ENCODE peak calls at places on chromosomes 12 and 14, in ten cellular contexts. T is CD8-positive, alpha-beta memory T cell; Q is K562; B is CD8-positive, alpha-beta T cell; F is psoas muscle; W is naive thymus-derived CD4-positive, alpha-beta T cell; M is body of pancreas; G is HCT116; Y is right atrium auricular region; P is neural progenitor cell. C is an unnamed sample.
A peak's percentile ranks its signal among the peaks of the same experiment; 100 is the strongest.

GRCh38 chr12:79151956-79152355 is 287.4 kb downstream of the SYT1 start:
- DNase-seq in Y (no peak), F (no peak), M (no peak), Q (no peak), T (no peak), P (no peak), B (no peak), G (no peak), W (no peak), C (no peak)

GRCh38 chr14:101494826-101495225 is 66.5 kb upstream of the DIO3 start:
- DNase-seq in M (no peak), G (no peak), Q (no peak), B (no peak), T (no peak), P (no peak), Y (peak; percentile 16), W (no peak), F (no peak), C (no peak)

GRCh38 chr14:51780741-51781140 is 79.7 kb upstream of the GNG2 start:
- DNase-seq in Y (no peak), M (no peak), Q (no peak), W (no peak), B (no peak), P (peak; percentile 46), T (no peak), F (no peak), G (no peak), C (no peak)

GRCh38 chr12:57519758-57520007 is 631 bp downstream of the DDIT3 start:
- DNase-seq in Y (no peak), T (no peak), G (no peak), W (no peak), Q (no peak), F (no peak), B (peak; percentile 62), P (peak; percentile 76), M (no peak), C (no peak)

GRCh38 chr14:91875515-91876286 is 8.4 kb upstream of the TC2N start:
- DNase-seq in B (no peak), Q (no peak), Y (no peak), W (no peak), M (peak; percentile 74), G (no peak), F (no peak), P (no peak), T (no peak), C (no peak)

GRCh38 chr14:96135285-96135684 is 69.4 kb upstream of the BDKRB2 start:
- DNase-seq in T (no peak), G (no peak), P (no peak), W (no peak), Y (no peak), Q (no peak), F (no peak), B (no peak), M (no peak), C (no peak)

GRCh38 chr14:20460458-20461229 is 590 bp downstream of the PIP4P1 start:
- DNase-seq in P (no peak), F (no peak), T (peak; percentile 49), W (peak; percentile 77), Q (peak; percentile 29), B (no peak), G (no peak), Y (no peak), M (peak; percentile 57), C (no peak)

GRCh38 chr14:45003924-45004323 is 41.9 kb downstream of the TOGARAM1 start:
- DNase-seq in F (no peak), B (no peak), Q (no peak), Y (no peak), M (no peak), W (no peak), P (no peak), G (no peak), T (no peak), C (no peak)

GRCh38 chr14:41899416-41899815 is 292.7 kb downstream of the LRFN5 start:
- DNase-seq in W (no peak), Y (no peak), P (no peak), B (no peak), G (no peak), M (no peak), F (no peak), T (no peak), Q (no peak), C (no peak)

GRCh38 chr12:12898911-12899511 is 7.6 kb downstream of the GPRC5A start:
- DNase-seq in G (no peak), W (no peak), M (no peak), Y (no peak), B (no peak), Q (no peak), F (no peak), P (no peak), T (no peak), C (no peak)
- H3K27ac ChIP-seq in G (peak overlapping the region; percentile 23), W (no peak overlapping the region), M (no peak overlapping the region), Y (peak overlapping the region; percentile 48), B (no peak overlapping the region), Q (no peak overlapping the region), F (no peak overlapping the region), P (no peak overlapping the region), T (no peak overlapping the region), C (no peak overlapping the region)

DNA sequence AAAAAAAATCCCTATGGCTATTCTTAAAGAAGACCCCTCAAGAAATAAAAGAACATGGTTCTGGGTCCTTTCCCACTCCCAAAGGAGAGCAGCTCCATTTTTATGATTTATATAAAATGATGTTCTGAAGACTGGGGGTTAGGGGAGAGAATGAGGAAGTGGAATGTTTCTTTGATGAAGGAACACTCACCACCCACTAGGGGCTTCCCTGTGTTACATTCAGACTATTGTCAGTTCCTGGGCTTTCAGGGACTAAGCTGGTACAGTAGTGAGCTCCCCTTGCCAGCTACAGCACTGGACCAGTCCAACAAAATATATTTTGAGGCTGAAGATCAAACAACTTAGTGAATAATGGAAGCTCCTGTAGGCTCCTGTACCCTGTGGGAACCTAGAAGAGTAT is 98.9 kb downstream of the HMGA2 start:
- DNase-seq in Q (no peak), G (no peak), F (no peak), Y (no peak), T (no peak), M (no peak), P (no peak), B (no peak), W (no peak), C (no peak)
- H3K4me1 ChIP-seq in Q (no peaks in the 10 kb centered on the region), G (peaks cover 62% of the 10 kb centered on the region), F (no peaks in the 10 kb centered on the region), Y (no peaks in the 10 kb centered on the region), T (peaks cover 6% of the 10 kb centered on the region), M (peaks cover 13% of the 10 kb centered on the region), P (peaks cover 25% of the 10 kb centered on the region), B (no peaks in the 10 kb centered on the region), W (no peaks in the 10 kb centered on the region), C (no peaks in the 10 kb centered on the region)

DNA sequence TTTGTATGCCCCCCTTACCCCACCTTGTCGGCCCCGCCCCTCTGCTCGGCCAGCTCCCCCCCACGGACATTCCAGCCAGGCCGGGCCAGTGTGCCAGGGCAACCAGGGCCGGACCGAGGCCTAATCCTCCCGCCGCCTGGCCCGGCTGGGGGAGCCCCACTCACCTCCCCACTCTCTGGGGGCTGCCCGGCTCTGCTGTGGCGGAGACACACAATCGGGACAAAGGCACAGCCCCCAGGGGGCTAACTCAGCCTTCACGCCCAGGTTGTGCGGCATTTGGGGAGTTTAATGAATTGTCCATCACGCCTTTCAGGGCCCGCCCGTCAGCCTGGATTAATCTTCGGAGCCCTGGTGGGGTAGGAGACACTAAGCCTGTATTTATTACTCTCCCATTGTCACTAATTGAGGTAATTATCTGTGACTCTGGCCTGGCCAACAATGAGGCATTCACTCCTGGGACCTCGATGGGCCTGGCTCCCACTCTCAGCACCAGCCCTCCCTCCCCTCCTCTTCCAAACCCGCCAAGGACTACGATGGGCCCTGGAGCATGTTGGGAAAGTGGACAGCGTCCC is 8.7 kb downstream of the WNT1 start:
- DNase-seq in P (peak; percentile 97), M (no peak), T (no peak), G (no peak), Y (no peak), F (no peak), Q (no peak), W (no peak), B (no peak), C (no peak)
- H3K27me3 ChIP-seq in P (peaks cover 98% of the 10 kb centered on the region), M (no peaks in the 10 kb centered on the region), T (no peaks in the 10 kb centered on the region), G (peaks cover 7% of the 10 kb centered on the region), Y (peaks cover under 1% of the 10 kb centered on the region), F (peaks cover 7% of the 10 kb centered on the region), Q (peaks cover 19% of the 10 kb centered on the region), W (no peaks in the 10 kb centered on the region), B (no peaks in the 10 kb centered on the region), C (peaks cover 38% of the 10 kb centered on the region)

GRCh38 chr12:21756699-21757098 is 17.8 kb downstream of the KCNJ8 start:
- DNase-seq in M (no peak), B (no peak), Y (no peak), G (no peak), T (no peak), W (no peak), Q (no peak), P (no peak), F (no peak), C (no peak)

GRCh38 chr12:21763531-21763930 is 11.0 kb downstream of the KCNJ8 start:
- DNase-seq in G (no peak), F (no peak), P (no peak), T (no peak), M (no peak), Q (no peak), W (no peak), B (no peak), Y (no peak), C (no peak)

GRCh38 chr12:21759737-21760136 is 14.8 kb downstream of the KCNJ8 start:
- DNase-seq in M (no peak), G (no peak), B (no peak), W (no peak), F (no peak), T (no peak), P (no peak), Y (no peak), Q (no peak), C (no peak)

GRCh38 chr12:21757665-21758064 is 16.8 kb downstream of the KCNJ8 start:
- DNase-seq in T (no peak), B (no peak), P (no peak), F (no peak), Q (no peak), Y (no peak), M (no peak), W (no peak), G (no peak), C (no peak)
- H3K27ac ChIP-seq in T (no peak overlapping the region), B (no peak overlapping the region), P (no peak overlapping the region), F (no peak overlapping the region), Q (no peak overlapping the region), Y (no peak overlapping the region), M (no peak overlapping the region), W (no peak overlapping the region), G (no peak overlapping the region), C (no peak overlapping the region)

GRCh38 chr14:68694516-68695235 is 98.2 kb downstream of the ZFP36L1 start:
- DNase-seq in M (no peak), B (no peak), G (no peak), P (no peak), T (no peak), Y (no peak), F (no peak), W (no peak), Q (no peak), C (no peak)
- H3K4me1 ChIP-seq in M (no peaks in the 10 kb centered on the region), B (no peaks in the 10 kb centered on the region), G (peaks cover 36% of the 10 kb centered on the region), P (peaks cover 27% of the 10 kb centered on the region), T (no peaks in the 10 kb centered on the region), Y (peaks cover 27% of the 10 kb centered on the region), F (peaks cover 15% of the 10 kb centered on the region), W (no peaks in the 10 kb centered on the region), Q (no peaks in the 10 kb centered on the region), C (no peaks in the 10 kb centered on the region)

GRCh38 chr14:61695695-61696527 is 598 bp downstream of the HIF1A start:
- DNase-seq in P (peak; percentile 89), B (peak; percentile 67), W (peak; percentile 44), F (peak; percentile 56), M (peak; percentile 46), Q (peak; percentile 42), T (peak; percentile 35), Y (peak; percentile 74), G (no peak), C (no peak)
- H3K27me3 ChIP-seq in P (no peaks in the 10 kb centered on the region), B (no peaks in the 10 kb centered on the region), W (no peaks in the 10 kb centered on the region), F (no peaks in the 10 kb centered on the region), M (no peaks in the 10 kb centered on the region), Q (no peaks in the 10 kb centered on the region), T (no peaks in the 10 kb centered on the region), Y (no peaks in the 10 kb centered on the region), G (no peaks in the 10 kb centered on the region), C (no peaks in the 10 kb centered on the region)

C was measured in iPS DF 6.9.